ENCODE peak calls at places on chromosome 22, in seven cellular contexts. One of them, this sample, is unnamed.

GRCh38 chr22:23182289-23183106 is 2.2 kb downstream of the BCR start:
- DNase-seq in GM23338: peak
- DNase-seq in fibroblast of mammary gland: no peak
- DNase-seq in HFF-Myc: no peak
- DNase-seq in brain microvascular endothelial cell: no peak
- DNase-seq in HL-60: no peak
- DNase-seq in epithelial cell of esophagus: peak
- DNase-seq in this sample: no peak

GRCh38 chr22:37472418-37473006 is 13.7 kb downstream of the MFNG start:
- DNase-seq in GM23338: peak
- DNase-seq in fibroblast of mammary gland: peak
- DNase-seq in HFF-Myc: no peak
- DNase-seq in brain microvascular endothelial cell: no peak
- DNase-seq in HL-60: no peak
- DNase-seq in epithelial cell of esophagus: peak
- DNase-seq in this sample: no peak

GRCh38 chr22:20237480-20238440 is 30.4 kb downstream of the RTN4R start:
- DNase-seq in GM23338: no peak
- DNase-seq in fibroblast of mammary gland: no peak
- DNase-seq in HFF-Myc: no peak
- DNase-seq in brain microvascular endothelial cell: no peak
- DNase-seq in HL-60: no peak
- DNase-seq in epithelial cell of esophagus: peak
- DNase-seq in this sample: no peak

GRCh38 chr22:36144886-36145541 is 15.5 kb downstream of the APOL3 start:
- DNase-seq in GM23338: peak
- DNase-seq in fibroblast of mammary gland: peak
- DNase-seq in HFF-Myc: peak
- DNase-seq in brain microvascular endothelial cell: peak
- DNase-seq in HL-60: no peak
- DNase-seq in epithelial cell of esophagus: peak
- DNase-seq in this sample: no peak

GRCh38 chr22:25729016-25729415 is 13.0 kb upstream of the MYO18B start:
- DNase-seq in GM23338: no peak
- DNase-seq in fibroblast of mammary gland: no peak
- DNase-seq in HFF-Myc: no peak
- DNase-seq in brain microvascular endothelial cell: no peak
- DNase-seq in HL-60: no peak
- DNase-seq in epithelial cell of esophagus: no peak
- DNase-seq in this sample: no peak

GRCh38 chr22:19105867-19106802 is 16.1 kb downstream of the DGCR2 start:
- DNase-seq in GM23338: peak
- DNase-seq in fibroblast of mammary gland: no peak
- DNase-seq in HFF-Myc: no peak
- DNase-seq in brain microvascular endothelial cell: no peak
- DNase-seq in HL-60: no peak
- DNase-seq in epithelial cell of esophagus: no peak
- DNase-seq in this sample: no peak

GRCh38 chr22:23001463-23001862 is 68.9 kb upstream of the GNAZ start:
- DNase-seq in GM23338: no peak
- DNase-seq in fibroblast of mammary gland: no peak
- DNase-seq in HFF-Myc: no peak
- DNase-seq in brain microvascular endothelial cell: no peak
- DNase-seq in HL-60: peak
- DNase-seq in epithelial cell of esophagus: no peak
- DNase-seq in this sample: no peak

GRCh38 chr22:22752556-22753477 is 108.4 kb downstream of the GGTLC2 start:
- DNase-seq in GM23338: no peak
- DNase-seq in fibroblast of mammary gland: peak
- DNase-seq in HFF-Myc: no peak
- DNase-seq in brain microvascular endothelial cell: no peak
- DNase-seq in HL-60: peak
- DNase-seq in epithelial cell of esophagus: peak
- DNase-seq in this sample: no peak

GRCh38 chr22:42134033-42135020 is 3.7 kb upstream of the CYP2D6 start:
- DNase-seq in GM23338: no peak
- DNase-seq in fibroblast of mammary gland: peak
- DNase-seq in HFF-Myc: no peak
- DNase-seq in brain microvascular endothelial cell: no peak
- DNase-seq in HL-60: no peak
- DNase-seq in epithelial cell of esophagus: peak
- DNase-seq in this sample: no peak

GRCh38 chr22:22362939-22363338 is 118.4 kb downstream of the VPREB1 start:
- DNase-seq in GM23338: no peak
- DNase-seq in fibroblast of mammary gland: no peak
- DNase-seq in HFF-Myc: no peak
- DNase-seq in brain microvascular endothelial cell: no peak
- DNase-seq in HL-60: no peak
- DNase-seq in epithelial cell of esophagus: no peak
- DNase-seq in this sample: no peak

GRCh38 chr22:28703436-28703835 is 23.8 kb upstream of the TTC28 start:
- DNase-seq in GM23338: no peak
- DNase-seq in fibroblast of mammary gland: peak
- DNase-seq in HFF-Myc: no peak
- DNase-seq in brain microvascular endothelial cell: no peak
- DNase-seq in HL-60: no peak
- DNase-seq in epithelial cell of esophagus: no peak
- DNase-seq in this sample: no peak

GRCh38 chr22:21582801-21583740 is 15.6 kb downstream of the UBE2L3 start:
- DNase-seq in GM23338: no peak
- DNase-seq in fibroblast of mammary gland: no peak
- DNase-seq in HFF-Myc: no peak
- DNase-seq in brain microvascular endothelial cell: no peak
- DNase-seq in HL-60: no peak
- DNase-seq in epithelial cell of esophagus: no peak
- DNase-seq in this sample: no peak

GRCh38 chr22:28817919-28818859 is 17.8 kb upstream of the XBP1 start:
- DNase-seq in GM23338: peak
- DNase-seq in fibroblast of mammary gland: no peak
- DNase-seq in HFF-Myc: no peak
- DNase-seq in brain microvascular endothelial cell: no peak
- DNase-seq in HL-60: no peak
- DNase-seq in epithelial cell of esophagus: peak
- DNase-seq in this sample: no peak

GRCh38 chr22:41501209-41501608 is 32.3 kb downstream of the ACO2 start:
- DNase-seq in GM23338: peak
- DNase-seq in fibroblast of mammary gland: no peak
- DNase-seq in HFF-Myc: no peak
- DNase-seq in brain microvascular endothelial cell: no peak
- DNase-seq in HL-60: no peak
- DNase-seq in epithelial cell of esophagus: peak
- DNase-seq in this sample: no peak

GRCh38 chr22:43183496-43184263 is 3.3 kb downstream of the TTLL12 start:
- DNase-seq in GM23338: no peak
- DNase-seq in fibroblast of mammary gland: peak
- DNase-seq in HFF-Myc: no peak
- DNase-seq in brain microvascular endothelial cell: peak
- DNase-seq in HL-60: peak
- DNase-seq in epithelial cell of esophagus: peak
- DNase-seq in this sample: no peak

GRCh38 chr22:18998998-18999397 is 62.9 kb upstream of the PRODH start:
- DNase-seq in GM23338: peak
- DNase-seq in fibroblast of mammary gland: no peak
- DNase-seq in HFF-Myc: no peak
- DNase-seq in brain microvascular endothelial cell: no peak
- DNase-seq in HL-60: no peak
- DNase-seq in epithelial cell of esophagus: no peak
- DNase-seq in this sample: no peak

GRCh38 chr22:32644252-32645100 is 157.0 kb upstream of the TIMP3 start:
- DNase-seq in GM23338: peak
- DNase-seq in fibroblast of mammary gland: no peak
- DNase-seq in HFF-Myc: no peak
- DNase-seq in brain microvascular endothelial cell: peak
- DNase-seq in HL-60: no peak
- DNase-seq in epithelial cell of esophagus: peak
- DNase-seq in this sample: no peak

GRCh38 chr22:35742342-35743100 is 24.8 kb downstream of the APOL5 start:
- DNase-seq in GM23338: no peak
- DNase-seq in fibroblast of mammary gland: peak
- DNase-seq in HFF-Myc: peak
- DNase-seq in brain microvascular endothelial cell: peak
- DNase-seq in HL-60: no peak
- DNase-seq in epithelial cell of esophagus: peak
- DNase-seq in this sample: no peak

GRCh38 chr22:17779286-17780115 is 5.2 kb upstream of the BID start:
- DNase-seq in GM23338: no peak
- DNase-seq in fibroblast of mammary gland: no peak
- DNase-seq in HFF-Myc: no peak
- DNase-seq in brain microvascular endothelial cell: no peak
- DNase-seq in HL-60: no peak
- DNase-seq in epithelial cell of esophagus: no peak
- DNase-seq in this sample: peak

GRCh38 chr22:17780116-17780740 is 6.0 kb upstream of the BID start:
- DNase-seq in GM23338: peak
- DNase-seq in fibroblast of mammary gland: no peak
- DNase-seq in HFF-Myc: no peak
- DNase-seq in brain microvascular endothelial cell: no peak
- DNase-seq in HL-60: no peak
- DNase-seq in epithelial cell of esophagus: no peak
- DNase-seq in this sample: peak

GRCh38 chr22:17782158-17782557 is 7.9 kb upstream of the BID start:
- DNase-seq in GM23338: no peak
- DNase-seq in fibroblast of mammary gland: no peak
- DNase-seq in HFF-Myc: no peak
- DNase-seq in brain microvascular endothelial cell: no peak
- DNase-seq in HL-60: no peak
- DNase-seq in epithelial cell of esophagus: no peak
- DNase-seq in this sample: no peak

GRCh38 chr22:17781319-17782031 is 7.2 kb upstream of the BID start:
- DNase-seq in GM23338: no peak
- DNase-seq in fibroblast of mammary gland: peak
- DNase-seq in HFF-Myc: no peak
- DNase-seq in brain microvascular endothelial cell: peak
- DNase-seq in HL-60: no peak
- DNase-seq in epithelial cell of esophagus: peak
- DNase-seq in this sample: peak

GRCh38 chr22:17780741-17781318 is 6.6 kb upstream of the BID start:
- DNase-seq in GM23338: no peak
- DNase-seq in fibroblast of mammary gland: no peak
- DNase-seq in HFF-Myc: no peak
- DNase-seq in brain microvascular endothelial cell: no peak
- DNase-seq in HL-60: no peak
- DNase-seq in epithelial cell of esophagus: no peak
- DNase-seq in this sample: no peak
- TF ChIP-seq CTCF in GM23338: no peak
- TF ChIP-seq CTCF in fibroblast of mammary gland: no peak
- TF ChIP-seq CTCF in HFF-Myc: no peak
- TF ChIP-seq CTCF in brain microvascular endothelial cell: no peak
- TF ChIP-seq CTCF in HL-60: no peak
- TF ChIP-seq CTCF in epithelial cell of esophagus: no peak
- TF ChIP-seq CTCF in this sample: no peak

DNA sequence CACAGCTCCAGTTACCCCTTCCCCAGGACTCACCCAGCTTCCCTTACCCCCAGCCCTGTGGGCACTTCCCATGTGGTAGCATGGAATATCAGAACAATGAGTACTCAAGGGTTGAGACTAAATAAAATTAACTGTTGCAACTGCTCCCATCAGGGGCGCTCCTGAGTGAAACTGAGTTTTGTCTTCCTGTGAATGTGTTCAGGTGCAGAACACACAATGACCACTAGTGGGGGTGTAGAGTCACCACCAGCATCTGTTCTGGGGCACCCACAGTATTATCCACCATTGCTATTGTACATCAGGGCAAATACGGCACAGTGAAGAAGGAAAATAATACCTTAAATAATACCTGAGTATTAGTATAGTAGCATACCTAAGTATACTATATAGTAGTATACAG is 689.7 kb downstream of the TBC1D22A start:
- DNase-seq in GM23338: peak
- DNase-seq in fibroblast of mammary gland: no peak
- DNase-seq in HFF-Myc: no peak
- DNase-seq in brain microvascular endothelial cell: no peak
- DNase-seq in HL-60: peak
- DNase-seq in epithelial cell of esophagus: no peak
- DNase-seq in this sample: no peak
- TF ChIP-seq CTCF in GM23338: no peak
- TF ChIP-seq CTCF in fibroblast of mammary gland: no peak
- TF ChIP-seq CTCF in HFF-Myc: peak
- TF ChIP-seq CTCF in brain microvascular endothelial cell: peak
- TF ChIP-seq CTCF in HL-60: peak
- TF ChIP-seq CTCF in epithelial cell of esophagus: no peak
- TF ChIP-seq CTCF in this sample: no peak

DNA sequence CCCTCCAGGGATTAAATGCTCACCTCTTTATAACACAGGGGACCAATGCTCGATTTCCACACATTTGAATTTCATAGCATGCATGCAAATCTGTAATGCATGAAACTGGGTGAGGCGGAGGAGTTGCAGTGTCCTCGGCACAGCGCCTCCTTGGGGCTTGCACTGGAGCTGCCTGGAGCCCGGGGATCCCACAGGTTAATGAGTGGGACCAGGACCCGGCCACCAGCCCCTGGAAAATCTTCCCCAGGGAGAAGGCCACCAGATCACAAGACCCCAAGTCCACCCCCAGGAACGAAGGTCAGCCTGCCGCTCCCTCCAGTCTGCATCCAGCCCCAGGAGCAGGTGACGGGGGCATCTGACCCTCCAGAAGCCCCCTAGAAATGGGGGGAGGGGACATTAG is 119.1 kb downstream of the MN1 start:
- DNase-seq in GM23338: peak
- DNase-seq in fibroblast of mammary gland: no peak
- DNase-seq in HFF-Myc: no peak
- DNase-seq in brain microvascular endothelial cell: no peak
- DNase-seq in HL-60: no peak
- DNase-seq in epithelial cell of esophagus: no peak
- DNase-seq in this sample: no peak
- TF ChIP-seq CTCF in GM23338: peak
- TF ChIP-seq CTCF in fibroblast of mammary gland: peak
- TF ChIP-seq CTCF in HFF-Myc: peak
- TF ChIP-seq CTCF in brain microvascular endothelial cell: peak
- TF ChIP-seq CTCF in HL-60: no peak
- TF ChIP-seq CTCF in epithelial cell of esophagus: peak
- TF ChIP-seq CTCF in this sample: no peak

DNA sequence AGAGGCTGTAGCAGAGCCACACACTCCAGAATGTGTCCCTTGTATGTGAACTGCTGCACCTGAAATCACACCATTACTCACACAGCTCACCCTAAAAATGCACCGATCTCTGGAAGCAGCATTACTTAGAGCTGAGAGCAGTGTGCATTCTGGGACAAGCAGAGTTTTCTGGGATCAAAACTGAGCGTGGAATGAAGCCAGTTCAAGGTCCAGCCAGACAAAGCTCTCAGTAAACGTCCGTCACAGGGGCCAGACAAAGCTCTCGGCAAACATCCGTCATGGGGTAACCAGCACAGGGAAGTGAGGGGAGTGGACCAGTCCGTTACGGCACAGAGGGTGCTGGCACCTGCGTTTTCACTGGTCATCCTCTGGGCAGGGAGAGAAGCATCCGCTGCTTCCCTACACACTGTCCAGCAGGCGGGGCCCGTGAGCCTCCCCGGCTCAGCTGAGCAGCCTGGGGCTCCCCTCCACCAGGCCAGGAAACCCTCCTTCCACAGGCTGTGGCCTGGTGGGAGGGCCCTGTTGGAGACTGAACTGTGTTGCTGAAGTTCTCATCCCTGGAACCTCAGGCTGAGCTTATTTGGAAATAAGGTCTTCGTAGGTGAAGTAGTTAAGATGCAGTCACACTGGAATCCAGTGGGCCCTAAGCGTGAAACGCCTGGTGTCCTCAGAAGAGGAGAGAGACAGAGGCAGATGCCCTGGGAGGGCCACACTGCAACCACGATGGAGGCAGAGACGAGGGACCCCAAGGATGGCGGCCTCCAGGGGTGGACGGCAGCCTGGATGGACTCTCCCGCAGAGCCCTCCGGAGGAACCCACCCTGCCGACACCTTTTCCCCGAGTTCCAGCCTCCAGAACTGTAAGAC is 883.9 kb downstream of the BRD1 start:
- DNase-seq in GM23338: no peak
- DNase-seq in fibroblast of mammary gland: no peak
- DNase-seq in HFF-Myc: no peak
- DNase-seq in brain microvascular endothelial cell: no peak
- DNase-seq in HL-60: no peak
- DNase-seq in epithelial cell of esophagus: no peak
- DNase-seq in this sample: no peak
- TF ChIP-seq CTCF in GM23338: no peak
- TF ChIP-seq CTCF in fibroblast of mammary gland: no peak
- TF ChIP-seq CTCF in HFF-Myc: no peak
- TF ChIP-seq CTCF in brain microvascular endothelial cell: no peak
- TF ChIP-seq CTCF in HL-60: peak
- TF ChIP-seq CTCF in epithelial cell of esophagus: no peak
- TF ChIP-seq CTCF in this sample: no peak